ENCODE peak calls at places on chromosomes 5 and 9, in four cellular contexts. F, N, H and A are unnamed samples.

GRCh38 chr5:151130922-151131891 is 26.4 kb downstream of the ANXA6 start:
- DNase-seq in N (no peak), F (no peak), H (no peak), A (no peak)

GRCh38 chr9:77038281-77039036 is 19.0 kb downstream of the FOXB2 start:
- DNase-seq in N (no peak), H (no peak), F (no peak), A (no peak)

GRCh38 chr9:68552700-68553099 is 12.0 kb upstream of the TMEM252 start:
- DNase-seq in N (no peak), F (no peak), H (no peak), A (no peak)

GRCh38 chr5:180289433-180289832 is 2.5 kb downstream of the MAPK9 start:
- DNase-seq in N (no peak), H (no peak), F (no peak), A (no peak)

GRCh38 chr5:37836173-37837100 is 3.4 kb downstream of the GDNF start:
- DNase-seq in H (no peak), N (no peak), F (no peak), A (peak)

GRCh38 chr9:123832858-123833257 is 97.1 kb downstream of the DENND1A start:
- DNase-seq in N (no peak), F (peak), H (no peak), A (no peak)

GRCh38 chr5:142441638-142442037 is 116.8 kb upstream of the SPRY4 start:
- DNase-seq in H (no peak), F (no peak), N (no peak), A (no peak)

GRCh38 chr9:127541865-127542264 is 70.2 kb upstream of the STXBP1 start:
- DNase-seq in N (no peak), F (no peak), H (no peak), A (no peak)

GRCh38 chr9:35555881-35556280 is 49.2 kb upstream of the TESK1 start:
- DNase-seq in F (no peak), H (no peak), N (no peak), A (no peak)

GRCh38 chr5:22560115-22560514 is 293.0 kb downstream of the CDH12 start:
- DNase-seq in F (no peak), H (no peak), N (no peak), A (no peak)

GRCh38 chr5:144335561-144335960 is 164.9 kb downstream of the KCTD16 start:
- DNase-seq in H (peak), F (no peak), N (no peak), A (no peak)

GRCh38 chr5:179668404-179668803 is 12.4 kb downstream of the CBY3 start:
- DNase-seq in N (peak), F (peak), H (no peak), A (no peak)

GRCh38 chr5:82397741-82398320 is 119.7 kb upstream of the RPS23 start:
- DNase-seq in F (no peak), H (no peak), N (no peak), A (no peak)

GRCh38 chr9:136080716-136081112 is 14.4 kb downstream of the NACC2 start:
- DNase-seq in H (no peak), N (no peak), F (no peak), A (no peak)

GRCh38 chr5:126046996-126047395 is 376.2 kb upstream of the GRAMD2B start:
- DNase-seq in F (no peak), N (no peak), H (no peak), A (no peak)

GRCh38 chr9:135555203-135555602 is 6.4 kb upstream of the PAEP start:
- DNase-seq in N (peak), F (no peak), H (no peak), A (no peak)

GRCh38 chr5:137954131-137954879 is 65.0 kb downstream of the PKD2L2 start:
- DNase-seq in H (no peak), N (no peak), F (no peak), A (no peak)

GRCh38 chr5:158648631-158649030 is 451.1 kb downstream of the EBF1 start:
- DNase-seq in F (no peak), N (no peak), H (no peak), A (no peak)

GRCh38 chr9:92749934-92750315 is 14.7 kb downstream of the BICD2 start:
- DNase-seq in N (no peak), F (peak), H (no peak), A (no peak)

GRCh38 chr5:157603333-157604190 is 28.0 kb upstream of the ADAM19 start:
- DNase-seq in N (no peak), H (no peak), F (peak), A (no peak)

GRCh38 chr5:73160239-73160671 is 12.7 kb upstream of the TMEM174 start:
- DNase-seq in F (no peak), H (peak), N (no peak), A (no peak)

GRCh38 chr5:39169081-39169480 is 50.3 kb downstream of the FYB1 start:
- DNase-seq in N (no peak), H (no peak), F (no peak), A (no peak)

GRCh38 chr5:125597338-125597737 is 825.9 kb upstream of the GRAMD2B start:
- DNase-seq in F (no peak), H (no peak), N (no peak), A (no peak)

GRCh38 chr9:126419475-126419874 is 92.8 kb downstream of the MVB12B start:
- DNase-seq in H (no peak), F (no peak), N (no peak), A (no peak)

GRCh38 chr9:126417684-126418083 is 91.1 kb downstream of the MVB12B start:
- DNase-seq in F (no peak), H (no peak), N (no peak), A (no peak)

GRCh38 chr9:126415741-126416370 is 89.2 kb downstream of the MVB12B start:
- DNase-seq in F (no peak), N (no peak), H (no peak), A (no peak)

GRCh38 chr9:126418608-126419007 is 92.0 kb downstream of the MVB12B start:
- DNase-seq in F (no peak), N (no peak), H (no peak), A (no peak)

DNA sequence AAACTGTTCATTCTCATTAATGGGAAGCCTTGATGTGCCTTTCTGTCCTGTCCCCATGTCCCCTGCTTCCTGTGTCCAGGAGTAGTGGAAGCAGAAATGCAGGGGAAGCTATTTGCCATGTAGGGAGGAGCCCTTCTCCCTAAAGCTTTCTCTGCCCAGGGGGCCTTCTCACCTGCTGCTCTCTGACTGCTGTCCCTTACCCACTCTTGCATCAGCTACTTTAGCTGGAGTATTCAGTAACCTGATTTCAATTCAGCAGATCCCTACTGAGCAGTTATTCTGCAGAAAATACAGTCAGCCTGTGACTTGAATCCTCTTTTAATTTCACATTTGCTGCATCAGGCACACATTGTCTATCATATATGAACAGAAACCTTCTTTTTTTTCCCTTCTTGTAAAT is 90.4 kb downstream of the MVB12B start:
- DNase-seq in F (no peak), N (no peak), H (no peak), A (no peak)
- TF ChIP-seq POLR2AphosphoS5 in F (no peak), N (no peak), H (no peak), A (no peak)

GRCh38 chr5:101390317-101390908 is 487.3 kb upstream of the ST8SIA4 start:
- DNase-seq in F (no peak), H (peak), N (peak), A (no peak)
- TF ChIP-seq SPI1 in F (no peak), H (no peak), N (no peak), A (no peak)

GRCh38 chr9:99231708-99232107 is 9.6 kb downstream of the SEC61B start:
- DNase-seq in H (peak), N (peak), F (peak), A (no peak)

GRCh38 chr9:99235069-99235468 is 13.0 kb downstream of the SEC61B start:
- DNase-seq in F (no peak), H (no peak), N (no peak), A (no peak)

GRCh38 chr9:99237356-99237755 is 15.3 kb downstream of the SEC61B start:
- DNase-seq in N (no peak), H (no peak), F (no peak), A (no peak)

GRCh38 chr9:99235874-99236627 is 14.0 kb downstream of the SEC61B start:
- DNase-seq in F (peak), H (peak), N (no peak), A (no peak)

GRCh38 chr9:99234618-99235017 is 12.5 kb downstream of the SEC61B start:
- DNase-seq in N (no peak), H (no peak), F (no peak), A (no peak)
- TF ChIP-seq POLR2AphosphoS5 in N (no peak), H (no peak), F (no peak), A (no peak)

DNA sequence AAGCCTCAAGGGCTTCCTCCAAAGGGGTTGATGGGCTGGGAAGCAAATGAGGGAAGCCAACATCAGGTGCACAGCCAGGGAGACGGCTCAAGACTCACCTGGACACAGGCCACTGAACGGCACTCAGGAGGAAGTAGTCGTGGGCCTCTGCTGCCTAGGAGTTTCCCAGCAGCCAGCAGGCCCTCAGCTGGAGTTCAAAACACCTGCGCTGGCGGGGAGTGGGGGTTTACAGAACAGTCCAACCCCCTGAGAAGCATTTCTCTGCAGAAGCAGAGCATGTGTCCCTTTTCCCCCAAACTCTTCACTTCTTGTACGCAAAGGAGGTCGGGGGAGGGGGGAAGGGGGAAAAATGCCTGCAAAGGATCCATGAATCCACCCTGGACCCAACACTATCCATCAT is 2.3 kb downstream of the WHRN start:
- DNase-seq in N (no peak), H (no peak), F (no peak), A (no peak)
- TF ChIP-seq SPI1 in N (no peak), H (no peak), F (no peak), A (no peak)